ENCODE peak calls at places on chromosomes 7 and 10, in seven cellular contexts. One of them, this sample, is unnamed.

GRCh38 chr7:117076426-117076943 is 123.2 kb downstream of the ST7 start:
- DNase-seq in breast epithelium: no peak
- DNase-seq in adrenal gland: no peak
- DNase-seq in AG10803: no peak
- DNase-seq in CD4-positive, alpha-beta T cell: no peak
- DNase-seq in tibial artery: no peak
- DNase-seq in neural crest cell: no peak
- DNase-seq in this sample: no peak

GRCh38 chr7:151346180-151346769 is 4.7 kb downstream of the NUB1 start:
- DNase-seq in breast epithelium: no peak
- DNase-seq in adrenal gland: no peak
- DNase-seq in AG10803: no peak
- DNase-seq in CD4-positive, alpha-beta T cell: no peak
- DNase-seq in tibial artery: no peak
- DNase-seq in neural crest cell: no peak
- DNase-seq in this sample: no peak

GRCh38 chr10:88889559-88890337 is 9.7 kb downstream of the STAMBPL1 start:
- DNase-seq in breast epithelium: no peak
- DNase-seq in adrenal gland: no peak
- DNase-seq in AG10803: no peak
- DNase-seq in CD4-positive, alpha-beta T cell: no peak
- DNase-seq in tibial artery: no peak
- DNase-seq in neural crest cell: no peak
- DNase-seq in this sample: no peak

GRCh38 chr7:36021367-36021766 is 131.7 kb upstream of the EEPD1 start:
- DNase-seq in breast epithelium: no peak
- DNase-seq in adrenal gland: no peak
- DNase-seq in AG10803: no peak
- DNase-seq in CD4-positive, alpha-beta T cell: no peak
- DNase-seq in tibial artery: no peak
- DNase-seq in neural crest cell: no peak
- DNase-seq in this sample: no peak

GRCh38 chr7:99789441-99790070 is 5.6 kb upstream of the CYP3A4 start:
- DNase-seq in breast epithelium: no peak
- DNase-seq in adrenal gland: no peak
- DNase-seq in AG10803: peak; percentile 65
- DNase-seq in CD4-positive, alpha-beta T cell: no peak
- DNase-seq in tibial artery: no peak
- DNase-seq in neural crest cell: no peak
- DNase-seq in this sample: no peak

GRCh38 chr7:106768324-106768751 is 96.7 kb upstream of the PIK3CG start:
- DNase-seq in breast epithelium: no peak
- DNase-seq in adrenal gland: no peak
- DNase-seq in AG10803: peak; percentile 53
- DNase-seq in CD4-positive, alpha-beta T cell: no peak
- DNase-seq in tibial artery: no peak
- DNase-seq in neural crest cell: no peak
- DNase-seq in this sample: no peak

GRCh38 chr10:68145705-68146104 is 36.4 kb downstream of the MYPN start:
- DNase-seq in breast epithelium: no peak
- DNase-seq in adrenal gland: no peak
- DNase-seq in AG10803: no peak
- DNase-seq in CD4-positive, alpha-beta T cell: no peak
- DNase-seq in tibial artery: no peak
- DNase-seq in neural crest cell: no peak
- DNase-seq in this sample: no peak

GRCh38 chr7:43658718-43659548 is 70.4 kb downstream of the COA1 start:
- DNase-seq in breast epithelium: no peak
- DNase-seq in adrenal gland: no peak
- DNase-seq in AG10803: peak; percentile 94
- DNase-seq in CD4-positive, alpha-beta T cell: no peak
- DNase-seq in tibial artery: no peak
- DNase-seq in neural crest cell: no peak
- DNase-seq in this sample: no peak

GRCh38 chr10:86257683-86258082 is 108.9 kb downstream of the GRID1 start:
- DNase-seq in breast epithelium: no peak
- DNase-seq in adrenal gland: no peak
- DNase-seq in AG10803: no peak
- DNase-seq in CD4-positive, alpha-beta T cell: no peak
- DNase-seq in tibial artery: no peak
- DNase-seq in neural crest cell: no peak
- DNase-seq in this sample: no peak

GRCh38 chr10:100345570-100346330 is 1.3 kb upstream of the SCD start:
- DNase-seq in breast epithelium: no peak
- DNase-seq in adrenal gland: peak; percentile 75
- DNase-seq in AG10803: peak; percentile 52
- DNase-seq in CD4-positive, alpha-beta T cell: no peak
- DNase-seq in tibial artery: no peak
- DNase-seq in neural crest cell: no peak
- DNase-seq in this sample: no peak

GRCh38 chr7:158495780-158496179 is 91.8 kb downstream of the PTPRN2 start:
- DNase-seq in breast epithelium: no peak
- DNase-seq in adrenal gland: no peak
- DNase-seq in AG10803: no peak
- DNase-seq in CD4-positive, alpha-beta T cell: no peak
- DNase-seq in tibial artery: no peak
- DNase-seq in neural crest cell: peak; percentile 23
- DNase-seq in this sample: no peak

GRCh38 chr10:8042864-8043568 is 11.5 kb upstream of the GATA3 start:
- DNase-seq in breast epithelium: no peak
- DNase-seq in adrenal gland: no peak
- DNase-seq in AG10803: no peak
- DNase-seq in CD4-positive, alpha-beta T cell: no peak
- DNase-seq in tibial artery: peak; percentile 56
- DNase-seq in neural crest cell: no peak
- DNase-seq in this sample: no peak

GRCh38 chr7:158695726-158696452 is 8.7 kb downstream of the NCAPG2 start:
- DNase-seq in breast epithelium: peak; percentile 58
- DNase-seq in adrenal gland: peak; percentile 84
- DNase-seq in AG10803: peak; percentile 87
- DNase-seq in CD4-positive, alpha-beta T cell: peak; percentile 45
- DNase-seq in tibial artery: peak; percentile 82
- DNase-seq in neural crest cell: no peak
- DNase-seq in this sample: no peak

DNA sequence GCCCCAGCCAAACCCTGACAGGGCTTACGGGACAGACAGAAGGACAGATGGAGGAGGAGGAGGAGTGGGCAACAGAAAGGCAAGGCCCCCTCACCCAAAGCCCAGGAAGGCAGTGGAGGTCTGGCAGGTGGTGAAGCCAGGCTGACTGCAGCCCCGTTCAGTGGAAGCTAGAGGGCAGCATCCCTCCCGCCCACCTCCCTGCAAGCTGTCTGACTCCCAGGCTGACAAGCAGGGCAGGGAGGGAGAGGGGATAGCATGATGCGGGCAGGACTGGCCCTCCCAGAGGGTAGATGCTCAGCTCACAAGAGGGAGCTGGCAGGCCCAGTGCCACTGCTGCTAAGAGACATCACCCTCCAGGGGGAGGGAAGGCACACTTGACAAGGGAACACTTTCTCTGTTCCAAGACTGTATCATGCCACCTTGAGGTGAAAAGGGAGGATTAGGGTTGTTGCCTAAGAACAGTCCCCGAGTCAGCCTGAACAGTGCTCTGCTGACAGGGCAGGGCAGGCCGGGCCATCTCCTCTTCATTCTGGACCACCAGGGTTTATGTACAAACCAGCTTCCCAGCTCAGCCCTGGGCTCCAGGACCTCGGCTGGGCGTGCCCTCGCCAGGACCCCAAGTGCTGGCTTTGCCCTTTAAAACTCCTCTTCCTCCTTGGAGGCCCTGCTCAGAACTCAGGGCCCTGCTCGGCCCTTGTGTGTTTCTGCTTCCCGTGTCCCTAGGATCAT is 61.8 kb downstream of the RASGEF1A start:
- DNase-seq in breast epithelium: peak; percentile 54
- DNase-seq in adrenal gland: peak; percentile 59
- DNase-seq in AG10803: peak; percentile 45
- DNase-seq in CD4-positive, alpha-beta T cell: peak; percentile 46
- DNase-seq in tibial artery: peak; percentile 65
- DNase-seq in neural crest cell: peak; percentile 45
- DNase-seq in this sample: peak; percentile 86
- TF ChIP-seq CTCF in breast epithelium: peak; percentile 47
- TF ChIP-seq CTCF in adrenal gland: peak; percentile 54
- TF ChIP-seq CTCF in AG10803: peak; percentile 62
- TF ChIP-seq CTCF in CD4-positive, alpha-beta T cell: peak; percentile 70
- TF ChIP-seq CTCF in tibial artery: no peak
- TF ChIP-seq CTCF in neural crest cell: peak; percentile 73
- TF ChIP-seq CTCF in this sample: peak; percentile 87

GRCh38 chr10:125373546-125373945 is 213.2 kb upstream of the CTBP2 start:
- DNase-seq in breast epithelium: no peak
- DNase-seq in adrenal gland: no peak
- DNase-seq in AG10803: no peak
- DNase-seq in CD4-positive, alpha-beta T cell: no peak
- DNase-seq in tibial artery: no peak
- DNase-seq in neural crest cell: no peak
- DNase-seq in this sample: no peak

GRCh38 chr10:125377368-125377767 is 217.0 kb upstream of the CTBP2 start:
- DNase-seq in breast epithelium: no peak
- DNase-seq in adrenal gland: no peak
- DNase-seq in AG10803: peak; percentile 41
- DNase-seq in CD4-positive, alpha-beta T cell: no peak
- DNase-seq in tibial artery: no peak
- DNase-seq in neural crest cell: no peak
- DNase-seq in this sample: no peak

GRCh38 chr10:125379592-125379991 is 219.2 kb upstream of the CTBP2 start:
- DNase-seq in breast epithelium: no peak
- DNase-seq in adrenal gland: no peak
- DNase-seq in AG10803: no peak
- DNase-seq in CD4-positive, alpha-beta T cell: no peak
- DNase-seq in tibial artery: no peak
- DNase-seq in neural crest cell: no peak
- DNase-seq in this sample: no peak

GRCh38 chr10:125370578-125370977 is 210.2 kb upstream of the CTBP2 start:
- DNase-seq in breast epithelium: no peak
- DNase-seq in adrenal gland: no peak
- DNase-seq in AG10803: no peak
- DNase-seq in CD4-positive, alpha-beta T cell: no peak
- DNase-seq in tibial artery: no peak
- DNase-seq in neural crest cell: peak; percentile 66
- DNase-seq in this sample: no peak

DNA sequence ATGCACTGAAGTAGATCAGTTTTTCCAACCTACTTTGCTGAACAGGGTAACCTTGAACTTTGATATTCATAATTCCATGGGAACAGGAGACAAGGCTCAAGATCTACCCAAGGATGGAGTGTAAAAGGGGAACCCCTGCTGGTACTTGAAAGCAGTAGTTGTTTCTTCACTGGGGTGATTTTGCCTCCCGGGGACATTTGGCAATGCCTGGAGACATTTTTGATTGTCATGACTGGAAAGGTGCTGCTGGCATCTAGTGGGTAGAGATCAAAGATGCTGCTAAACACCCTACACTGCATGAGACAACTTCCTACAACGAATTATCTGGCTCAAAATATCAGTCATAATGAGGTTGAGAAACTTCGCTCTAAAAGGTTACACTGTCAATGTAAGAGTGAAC is 214.8 kb upstream of the CTBP2 start:
- DNase-seq in breast epithelium: no peak
- DNase-seq in adrenal gland: no peak
- DNase-seq in AG10803: no peak
- DNase-seq in CD4-positive, alpha-beta T cell: no peak
- DNase-seq in tibial artery: no peak
- DNase-seq in neural crest cell: no peak
- DNase-seq in this sample: no peak
- TF ChIP-seq CTCF in breast epithelium: no peak
- TF ChIP-seq CTCF in adrenal gland: no peak
- TF ChIP-seq CTCF in AG10803: no peak
- TF ChIP-seq CTCF in CD4-positive, alpha-beta T cell: no peak
- TF ChIP-seq CTCF in tibial artery: no peak
- TF ChIP-seq CTCF in neural crest cell: no peak
- TF ChIP-seq CTCF in this sample: peak; percentile 37

DNA sequence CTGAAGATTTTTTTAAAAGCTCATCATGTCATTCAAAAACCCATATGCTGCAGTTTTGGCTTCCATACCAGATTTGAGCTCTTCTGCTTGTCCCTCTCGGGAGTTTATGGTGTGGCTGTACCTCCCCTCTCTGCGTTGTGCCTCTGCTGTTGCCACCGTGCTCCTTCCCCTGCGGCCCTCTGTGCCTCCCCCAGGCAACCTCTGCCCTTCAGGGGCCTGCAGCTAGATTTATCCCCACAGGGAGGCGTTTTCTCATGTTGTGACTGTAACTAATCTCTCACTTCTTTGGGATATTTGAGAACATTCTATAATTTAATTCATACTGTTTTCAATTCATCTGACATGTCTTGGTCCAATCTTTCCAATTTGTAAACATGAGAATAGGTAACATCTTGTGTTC is 52.7 kb downstream of the TASOR2 start:
- DNase-seq in breast epithelium: no peak
- DNase-seq in adrenal gland: no peak
- DNase-seq in AG10803: no peak
- DNase-seq in CD4-positive, alpha-beta T cell: no peak
- DNase-seq in tibial artery: no peak
- DNase-seq in neural crest cell: no peak
- DNase-seq in this sample: no peak
- TF ChIP-seq CTCF in breast epithelium: no peak
- TF ChIP-seq CTCF in adrenal gland: no peak
- TF ChIP-seq CTCF in AG10803: no peak
- TF ChIP-seq CTCF in CD4-positive, alpha-beta T cell: no peak
- TF ChIP-seq CTCF in tibial artery: no peak
- TF ChIP-seq CTCF in neural crest cell: peak; percentile 42
- TF ChIP-seq CTCF in this sample: peak; percentile 43

GRCh38 chr7:156029460-156030007 is 217.3 kb upstream of the SHH start:
- DNase-seq in breast epithelium: no peak
- DNase-seq in adrenal gland: no peak
- DNase-seq in AG10803: no peak
- DNase-seq in CD4-positive, alpha-beta T cell: no peak
- DNase-seq in tibial artery: no peak
- DNase-seq in neural crest cell: no peak
- DNase-seq in this sample: no peak

GRCh38 chr7:156034397-156034796 is 222.1 kb upstream of the SHH start:
- DNase-seq in breast epithelium: no peak
- DNase-seq in adrenal gland: no peak
- DNase-seq in AG10803: no peak
- DNase-seq in CD4-positive, alpha-beta T cell: no peak
- DNase-seq in tibial artery: no peak
- DNase-seq in neural crest cell: no peak
- DNase-seq in this sample: no peak

GRCh38 chr7:156031679-156032478 is 219.6 kb upstream of the SHH start:
- DNase-seq in breast epithelium: no peak
- DNase-seq in adrenal gland: no peak
- DNase-seq in AG10803: no peak
- DNase-seq in CD4-positive, alpha-beta T cell: no peak
- DNase-seq in tibial artery: peak; percentile 47
- DNase-seq in neural crest cell: no peak
- DNase-seq in this sample: no peak

GRCh38 chr7:156036153-156036552 is 223.9 kb upstream of the SHH start:
- DNase-seq in breast epithelium: no peak
- DNase-seq in adrenal gland: no peak
- DNase-seq in AG10803: no peak
- DNase-seq in CD4-positive, alpha-beta T cell: no peak
- DNase-seq in tibial artery: no peak
- DNase-seq in neural crest cell: no peak
- DNase-seq in this sample: no peak

DNA sequence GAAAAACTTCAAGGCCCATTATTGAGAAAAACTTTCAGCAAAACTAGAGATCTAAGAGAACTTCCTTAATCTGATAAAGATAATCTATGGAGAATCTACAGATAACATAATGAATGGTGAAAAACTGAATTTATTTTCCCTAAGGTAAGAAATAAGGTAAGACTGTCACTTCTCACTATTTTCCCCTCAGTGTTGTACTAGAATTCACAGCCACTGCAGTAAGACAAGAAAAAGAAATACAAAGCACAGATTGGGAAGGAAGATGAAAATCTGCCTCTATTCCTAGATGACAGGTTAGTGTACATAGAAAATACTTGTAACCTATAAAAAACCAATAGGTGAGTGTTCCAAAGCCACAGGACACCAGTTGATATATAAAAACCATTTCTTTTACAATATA is 220.7 kb upstream of the SHH start:
- DNase-seq in breast epithelium: no peak
- DNase-seq in adrenal gland: no peak
- DNase-seq in AG10803: no peak
- DNase-seq in CD4-positive, alpha-beta T cell: no peak
- DNase-seq in tibial artery: no peak
- DNase-seq in neural crest cell: no peak
- DNase-seq in this sample: no peak
- TF ChIP-seq CTCF in breast epithelium: no peak
- TF ChIP-seq CTCF in adrenal gland: no peak
- TF ChIP-seq CTCF in AG10803: no peak
- TF ChIP-seq CTCF in CD4-positive, alpha-beta T cell: no peak
- TF ChIP-seq CTCF in tibial artery: no peak
- TF ChIP-seq CTCF in neural crest cell: no peak
- TF ChIP-seq CTCF in this sample: no peak

This sample was measured in chondrocyte.